ENCODE peak calls at places on chromosomes 5 and 9, in five cellular contexts. U is LHCN-M2; A is cardiac fibroblast; G is psoas muscle; O is activated T-helper 1 cell treated with anti-CD3 and anti-CD28 coated beads, Interleukin-12 subunit alpha, Interleukin-12 subunit beta, Interleukin-2, Interleukin-4 antibody, amounts not matched to agents 30 ng/mL and 10 ng/mL and 1 ng/mL, durations not matched to agents 14 hours and 24 hours and 36 hours. S is an unnamed sample.

GRCh38 chr5:58064799-58065198 is 395.1 kb downstream of the PLK2 start:
- DNase-seq in U (no peak), A (no peak), G (no peak), O (no peak), S (no peak)

GRCh38 chr5:132837868-132838267 is 7.4 kb upstream of the SHROOM1 start:
- DNase-seq in U (no peak), A (no peak), G (no peak), O (no peak), S (peak; percentile 51)

GRCh38 chr9:117415584-117415937 is 704 bp upstream of the ASTN2 start:
- DNase-seq in U (no peak), A (no peak), G (no peak), O (no peak), S (no peak)

GRCh38 chr5:181191526-181192336 is 13.3 kb downstream of the TRIM7 start:
- DNase-seq in U (peak; percentile 95), A (peak; percentile 98), G (peak; percentile 97), O (peak; percentile 94), S (peak; percentile 95)

GRCh38 chr5:62731011-62731410 is 152.4 kb downstream of the LRRC70 start:
- DNase-seq in U (no peak), A (no peak), G (no peak), O (peak; percentile 3), S (no peak)

GRCh38 chr5:143350790-143351603 is 52.5 kb downstream of the NR3C1 start:
- DNase-seq in U (peak; percentile 73), A (peak; percentile 79), G (no peak), O (no peak), S (no peak)

GRCh38 chr5:1367149-1367548 is 22.2 kb upstream of the CLPTM1L start:
- DNase-seq in U (no peak), A (no peak), G (no peak), O (no peak), S (no peak)

GRCh38 chr5:6780802-6781391 is 67.7 kb downstream of the TENT4A start:
- DNase-seq in U (no peak), A (no peak), G (no peak), O (no peak), S (peak; percentile 44)

S was measured in T47D.